ENCODE peak calls at places on chromosomes 5 and 9, in seven cellular contexts. I is posterior cingulate gyrus; F is fibroblast of the conjunctiva; N is ELR; O is BE2C; G is activated T-cell treated with anti-CD3 and anti-CD28 coated beads, Interleukin-2, amount 50 U/mL, for 72 hours; W is stimulated activated CD8-positive, alpha-beta memory T cell treated with anti-CD3 and anti-CD28 coated beads, Interleukin-15, amount 100 ng/mL, for 4 hours. C is an unnamed sample.

GRCh38 chr5:52922384-52922783 is 66.8 kb upstream of the ITGA2 start:
- DNase-seq in N (peak), F (peak), O (no peak), I (no peak), G (no peak), W (no peak), C (no peak)

GRCh38 chr9:23648651-23649050 is 177.4 kb downstream of the ELAVL2 start:
- DNase-seq in F (no peak), N (no peak), O (no peak), I (no peak), W (no peak), G (no peak), C (no peak)

GRCh38 chr9:13181652-13182051 is 97.8 kb downstream of the MPDZ start:
- DNase-seq in F (no peak), G (no peak), O (no peak), W (no peak), N (peak), I (no peak), C (no peak)

GRCh38 chr5:112228672-112229071 is 190.4 kb downstream of the EPB41L4A start:
- DNase-seq in F (peak), N (no peak), W (no peak), O (no peak), G (no peak), I (no peak), C (no peak)

GRCh38 chr5:98902733-98903132 is 26.1 kb downstream of the CHD1 start:
- DNase-seq in F (no peak), N (peak), G (no peak), I (no peak), O (no peak), W (no peak), C (no peak)

GRCh38 chr9:38441347-38442085 is 17.3 kb upstream of the IGFBPL1 start:
- DNase-seq in N (no peak), O (no peak), F (no peak), G (no peak), I (no peak), W (no peak), C (no peak)

GRCh38 chr5:155136451-155136850 is 122.9 kb downstream of the KIF4B start:
- DNase-seq in O (no peak), I (no peak), G (no peak), W (no peak), F (no peak), N (no peak), C (no peak)

GRCh38 chr5:80191991-80192398 is 63.9 kb downstream of the SERINC5 start:
- DNase-seq in F (no peak), O (no peak), N (no peak), G (peak), I (peak), W (no peak), C (peak)

GRCh38 chr9:138073808-138074207 is 196.2 kb downstream of the CACNA1B start:
- DNase-seq in G (no peak), F (no peak), N (no peak), O (no peak), I (no peak), W (no peak), C (peak)

GRCh38 chr5:82162568-82162967 is 115.6 kb downstream of the RPS23 start:
- DNase-seq in N (no peak), F (no peak), W (no peak), G (no peak), I (no peak), O (no peak), C (no peak)

GRCh38 chr9:81682797-81683196 is 6.5 kb downstream of the TLE1 start:
- DNase-seq in W (no peak), O (no peak), F (no peak), N (no peak), I (no peak), G (no peak), C (no peak)

GRCh38 chr9:70411930-70412677 is 2.4 kb downstream of the KLF9 start:
- DNase-seq in F (peak), W (no peak), G (peak), O (peak), I (peak), N (peak), C (peak)

GRCh38 chr5:146395233-146395632 is 51.9 kb upstream of the TCERG1 start:
- DNase-seq in G (no peak), F (no peak), O (no peak), N (no peak), I (no peak), W (no peak), C (no peak)

GRCh38 chr9:75149841-75150241 is 61.5 kb downstream of the OSTF1 start:
- DNase-seq in I (no peak), G (no peak), F (no peak), O (no peak), N (no peak), W (no peak), C (no peak)

GRCh38 chr5:93188876-93189485 is 392.0 kb downstream of the NR2F1-AS1 start:
- DNase-seq in F (no peak), N (no peak), I (no peak), G (no peak), W (no peak), O (no peak), C (no peak)

GRCh38 chr5:95861858-95862561 is 39.5 kb upstream of the GLRX start:
- DNase-seq in G (peak), W (no peak), F (no peak), O (no peak), I (no peak), N (peak), C (no peak)

GRCh38 chr5:135560858-135561257 is 17.9 kb downstream of the CXCL14 start:
- DNase-seq in O (peak), I (peak), N (peak), G (peak), F (peak), W (no peak), C (peak)

GRCh38 chr9:6779417-6780241 is 21.9 kb downstream of the KDM4C start:
- DNase-seq in I (no peak), F (no peak), W (no peak), N (peak), O (peak), G (no peak), C (no peak)

GRCh38 chr9:4170231-4170630 is 129.6 kb downstream of the GLIS3 start:
- DNase-seq in F (no peak), N (peak), O (no peak), W (no peak), G (no peak), I (no peak), C (no peak)

GRCh38 chr5:6829150-6829784 is 116.0 kb downstream of the TENT4A start:
- DNase-seq in W (no peak), N (no peak), F (no peak), I (no peak), O (no peak), G (peak), C (no peak)

GRCh38 chr9:115118471-115119156 is 657 bp upstream of the TNC start:
- DNase-seq in I (no peak), F (peak), O (no peak), G (no peak), W (no peak), N (peak), C (peak)

GRCh38 chr5:9105851-9106250 is 440.0 kb downstream of the SEMA5A start:
- DNase-seq in I (no peak), G (no peak), N (peak), O (no peak), F (no peak), W (no peak), C (no peak)

GRCh38 chr5:27619982-27620381 is 581.6 kb upstream of the CDH9 start:
- DNase-seq in G (no peak), I (no peak), F (no peak), N (no peak), W (no peak), O (peak), C (no peak)

GRCh38 chr5:126647071-126647470 is 46.3 kb downstream of the PHAX start:
- DNase-seq in I (no peak), F (no peak), G (no peak), O (no peak), W (no peak), N (no peak), C (no peak)

GRCh38 chr9:69946800-69947437 is 96.7 kb upstream of the MAMDC2 start:
- DNase-seq in W (no peak), I (no peak), N (peak), G (no peak), O (no peak), F (peak), C (no peak)

GRCh38 chr9:33506626-33507370 is 17.3 kb upstream of the ANKRD18B start:
- DNase-seq in G (peak), I (no peak), F (peak), N (peak), W (no peak), O (no peak), C (no peak)

GRCh38 chr5:33997331-33997983 is 10.4 kb downstream of the AMACR start:
- DNase-seq in I (peak), G (peak), W (no peak), N (peak), F (peak), O (peak), C (no peak)

GRCh38 chr9:101311759-101312420 is 72.9 kb downstream of the BAAT start:
- DNase-seq in W (no peak), F (peak), N (peak), I (no peak), G (no peak), O (peak), C (no peak)

GRCh38 chr9:131190191-131190590 is 64.8 kb downstream of the NUP214 start:
- DNase-seq in I (no peak), O (no peak), W (no peak), N (no peak), G (no peak), F (no peak), C (no peak)

GRCh38 chr9:7756088-7756487 is 43.5 kb downstream of the DMAC1 start:
- DNase-seq in O (no peak), G (peak), N (peak), I (no peak), W (no peak), F (no peak), C (no peak)

GRCh38 chr5:75140277-75140676 is 87.9 kb upstream of the GCNT4 start:
- DNase-seq in W (no peak), G (no peak), N (no peak), I (no peak), O (no peak), F (no peak), C (no peak)

C was measured in Peyer's patch.